ENCODE peak calls at places on chromosomes 16 and 17, in nine cellular contexts. One of them, this sample, is unnamed.

GRCh38 chr17:73802871-73803270 is 158.6 kb upstream of the SDK2 start:
- DNase-seq in AG10803: no peak
- DNase-seq in activated T-helper 1 cell treated with Interleukin-2 at 50 U/mL for 16 hours: no peak
- DNase-seq in adipocyte: no peak
- DNase-seq in neural crest cell: no peak
- DNase-seq in sigmoid colon: no peak
- DNase-seq in iris pigment epithelial cell: no peak
- DNase-seq in LHCN-M2: no peak
- DNase-seq in Calu3: no peak
- DNase-seq in this sample: no peak

GRCh38 chr16:81130126-81130525 is 33.9 kb upstream of the GCSH start:
- DNase-seq in AG10803: no peak
- DNase-seq in LHCN-M2: no peak
- DNase-seq in iris pigment epithelial cell: no peak
- DNase-seq in sigmoid colon: no peak
- DNase-seq in activated T-helper 1 cell treated with Interleukin-2 at 50 U/mL for 16 hours: no peak
- DNase-seq in Calu3: no peak
- DNase-seq in neural crest cell: no peak
- DNase-seq in adipocyte: no peak
- DNase-seq in this sample: no peak

GRCh38 chr16:11796227-11797165 is 562 bp downstream of the ZC3H7A start:
- DNase-seq in Calu3: peak; percentile 66
- DNase-seq in LHCN-M2: no peak
- DNase-seq in neural crest cell: peak; percentile 41
- DNase-seq in sigmoid colon: peak; percentile 87
- DNase-seq in iris pigment epithelial cell: peak; percentile 50
- DNase-seq in adipocyte: peak; percentile 86
- DNase-seq in activated T-helper 1 cell treated with Interleukin-2 at 50 U/mL for 16 hours: no peak
- DNase-seq in AG10803: peak; percentile 56
- DNase-seq in this sample: peak; percentile 60

GRCh38 chr16:25006504-25007055 is 8.6 kb downstream of the ARHGAP17 start:
- DNase-seq in AG10803: peak; percentile 62
- DNase-seq in LHCN-M2: no peak
- DNase-seq in adipocyte: peak; percentile 63
- DNase-seq in activated T-helper 1 cell treated with Interleukin-2 at 50 U/mL for 16 hours: no peak
- DNase-seq in iris pigment epithelial cell: peak; percentile 74
- DNase-seq in Calu3: no peak
- DNase-seq in sigmoid colon: no peak
- DNase-seq in neural crest cell: no peak
- DNase-seq in this sample: peak; percentile 78

GRCh38 chr16:72532896-72533295 is 360.9 kb upstream of the PMFBP1 start:
- DNase-seq in adipocyte: no peak
- DNase-seq in activated T-helper 1 cell treated with Interleukin-2 at 50 U/mL for 16 hours: no peak
- DNase-seq in Calu3: no peak
- DNase-seq in sigmoid colon: no peak
- DNase-seq in iris pigment epithelial cell: peak; percentile 30
- DNase-seq in AG10803: peak; percentile 9
- DNase-seq in neural crest cell: no peak
- DNase-seq in LHCN-M2: no peak
- DNase-seq in this sample: no peak

GRCh38 chr17:55845385-55845784 is 94.5 kb downstream of the PCTP start:
- DNase-seq in activated T-helper 1 cell treated with Interleukin-2 at 50 U/mL for 16 hours: no peak
- DNase-seq in iris pigment epithelial cell: peak; percentile 36
- DNase-seq in adipocyte: peak; percentile 68
- DNase-seq in LHCN-M2: peak; percentile 27
- DNase-seq in Calu3: no peak
- DNase-seq in sigmoid colon: peak; percentile 82
- DNase-seq in neural crest cell: peak; percentile 64
- DNase-seq in AG10803: peak; percentile 31
- DNase-seq in this sample: no peak

GRCh38 chr17:45370949-45371413 is 54.2 kb upstream of the MAP3K14 start:
- DNase-seq in AG10803: no peak
- DNase-seq in activated T-helper 1 cell treated with Interleukin-2 at 50 U/mL for 16 hours: no peak
- DNase-seq in Calu3: no peak
- DNase-seq in adipocyte: peak; percentile 22
- DNase-seq in iris pigment epithelial cell: peak; percentile 53
- DNase-seq in sigmoid colon: peak; percentile 6
- DNase-seq in neural crest cell: no peak
- DNase-seq in LHCN-M2: peak; percentile 66
- DNase-seq in this sample: no peak

GRCh38 chr17:81491761-81492160 is 20.8 kb downstream of the ACTG1 start:
- DNase-seq in sigmoid colon: no peak
- DNase-seq in AG10803: no peak
- DNase-seq in activated T-helper 1 cell treated with Interleukin-2 at 50 U/mL for 16 hours: no peak
- DNase-seq in Calu3: no peak
- DNase-seq in adipocyte: no peak
- DNase-seq in LHCN-M2: no peak
- DNase-seq in neural crest cell: no peak
- DNase-seq in iris pigment epithelial cell: no peak
- DNase-seq in this sample: no peak

GRCh38 chr17:72529386-72529785 is 408.6 kb downstream of the SOX9 start:
- DNase-seq in iris pigment epithelial cell: no peak
- DNase-seq in activated T-helper 1 cell treated with Interleukin-2 at 50 U/mL for 16 hours: no peak
- DNase-seq in neural crest cell: no peak
- DNase-seq in AG10803: no peak
- DNase-seq in adipocyte: no peak
- DNase-seq in Calu3: no peak
- DNase-seq in sigmoid colon: no peak
- DNase-seq in LHCN-M2: no peak
- DNase-seq in this sample: no peak

GRCh38 chr17:70597774-70598173 is 428.4 kb downstream of the KCNJ2 start:
- DNase-seq in activated T-helper 1 cell treated with Interleukin-2 at 50 U/mL for 16 hours: no peak
- DNase-seq in LHCN-M2: no peak
- DNase-seq in iris pigment epithelial cell: no peak
- DNase-seq in adipocyte: no peak
- DNase-seq in AG10803: no peak
- DNase-seq in Calu3: no peak
- DNase-seq in sigmoid colon: no peak
- DNase-seq in neural crest cell: no peak
- DNase-seq in this sample: no peak

GRCh38 chr17:73232587-73233373 is 28.9 kb downstream of the CPSF4L start:
- DNase-seq in neural crest cell: no peak
- DNase-seq in Calu3: peak; percentile 47
- DNase-seq in activated T-helper 1 cell treated with Interleukin-2 at 50 U/mL for 16 hours: no peak
- DNase-seq in sigmoid colon: peak; percentile 70
- DNase-seq in AG10803: peak; percentile 15
- DNase-seq in iris pigment epithelial cell: peak; percentile 41
- DNase-seq in adipocyte: peak; percentile 64
- DNase-seq in LHCN-M2: peak; percentile 48
- DNase-seq in this sample: no peak

GRCh38 chr17:72998343-72998742 is 94.1 kb downstream of the SLC39A11 start:
- DNase-seq in AG10803: no peak
- DNase-seq in iris pigment epithelial cell: no peak
- DNase-seq in neural crest cell: no peak
- DNase-seq in LHCN-M2: no peak
- DNase-seq in sigmoid colon: no peak
- DNase-seq in activated T-helper 1 cell treated with Interleukin-2 at 50 U/mL for 16 hours: no peak
- DNase-seq in adipocyte: no peak
- DNase-seq in Calu3: no peak
- DNase-seq in this sample: no peak

GRCh38 chr16:48105976-48106375 is 49.8 kb downstream of the ABCC12 start:
- DNase-seq in sigmoid colon: no peak
- DNase-seq in adipocyte: no peak
- DNase-seq in iris pigment epithelial cell: no peak
- DNase-seq in activated T-helper 1 cell treated with Interleukin-2 at 50 U/mL for 16 hours: no peak
- DNase-seq in neural crest cell: no peak
- DNase-seq in LHCN-M2: no peak
- DNase-seq in AG10803: no peak
- DNase-seq in Calu3: no peak
- DNase-seq in this sample: no peak

GRCh38 chr17:36921131-36921851 is 16.0 kb upstream of the LHX1 start:
- DNase-seq in adipocyte: no peak
- DNase-seq in AG10803: no peak
- DNase-seq in neural crest cell: no peak
- DNase-seq in sigmoid colon: no peak
- DNase-seq in activated T-helper 1 cell treated with Interleukin-2 at 50 U/mL for 16 hours: no peak
- DNase-seq in iris pigment epithelial cell: peak; percentile 83
- DNase-seq in Calu3: peak; percentile 96
- DNase-seq in LHCN-M2: no peak
- DNase-seq in this sample: peak; percentile 23

GRCh38 chr17:49993423-49994037 is 1.5 kb downstream of the DLX3 start:
- DNase-seq in adipocyte: peak; percentile 60
- DNase-seq in LHCN-M2: no peak
- DNase-seq in activated T-helper 1 cell treated with Interleukin-2 at 50 U/mL for 16 hours: no peak
- DNase-seq in iris pigment epithelial cell: no peak
- DNase-seq in neural crest cell: no peak
- DNase-seq in sigmoid colon: no peak
- DNase-seq in Calu3: no peak
- DNase-seq in AG10803: no peak
- DNase-seq in this sample: no peak

GRCh38 chr16:1870365-1871082 is 1.4 kb downstream of the MEIOB start:
- DNase-seq in iris pigment epithelial cell: peak; percentile 88
- DNase-seq in neural crest cell: no peak
- DNase-seq in adipocyte: peak; percentile 58
- DNase-seq in activated T-helper 1 cell treated with Interleukin-2 at 50 U/mL for 16 hours: no peak
- DNase-seq in LHCN-M2: peak; percentile 54
- DNase-seq in Calu3: no peak
- DNase-seq in sigmoid colon: no peak
- DNase-seq in AG10803: peak; percentile 55
- DNase-seq in this sample: peak; percentile 89